ENCODE peak calls at places on chromosomes 4 and X, in eight cellular contexts. X is heart left ventricle; E is HFFc6; Y is iPS-NIHi11; C is activated CD8-positive, alpha-beta memory T cell treated with anti-CD3 and anti-CD28 coated beads for 4 hours; L is GM12891; S is D341Med; N is HAP-1. R is an unnamed sample.

GRCh38 chr4:141459020-141459419 is 177.4 kb upstream of the IL15 start:
- DNase-seq in L (no peak), S (no peak), X (no peak), E (no peak), C (no peak), N (no peak), Y (no peak), R (no peak)

GRCh38 chr4:88040707-88041106 is 33.3 kb downstream of the PKD2 start:
- DNase-seq in X (no peak), S (no peak), E (no peak), Y (no peak), C (no peak), L (no peak), N (no peak), R (no peak)

GRCh38 chrX:75546724-75547123 is 23.9 kb upstream of the ZDHHC15 start:
- DNase-seq in X (no peak), E (no peak), N (no peak), C (no peak), Y (no peak), L (no peak), S (no peak), R (no peak)

GRCh38 chr4:4761128-4761991 is 98.1 kb upstream of the MSX1 start:
- DNase-seq in L (no peak), S (peak), C (no peak), E (no peak), Y (peak), X (no peak), N (peak), R (no peak)

GRCh38 chr4:38891051-38891738 is 23.6 kb downstream of the FAM114A1 start:
- DNase-seq in S (no peak), N (no peak), L (no peak), Y (no peak), X (no peak), E (no peak), C (no peak), R (no peak)

GRCh38 chr4:36551697-36552214 is 270.3 kb downstream of the DTHD1 start:
- DNase-seq in L (no peak), S (no peak), N (no peak), E (no peak), C (no peak), X (no peak), Y (no peak), R (no peak)

GRCh38 chrX:70354726-70355125 is 64.8 kb downstream of the KIF4A start:
- DNase-seq in Y (no peak), L (no peak), X (no peak), S (no peak), E (no peak), C (no peak), N (no peak), R (no peak)

GRCh38 chrX:13101439-13102139 is 57.2 kb upstream of the FAM9C start:
- DNase-seq in E (peak), X (peak), C (no peak), L (no peak), N (peak), S (no peak), Y (peak), R (no peak)

GRCh38 chrX:116238093-116238492 is 67.5 kb downstream of the AGTR2 start:
- DNase-seq in E (no peak), X (no peak), L (no peak), S (no peak), Y (no peak), C (no peak), N (no peak), R (no peak)

GRCh38 chr4:139628184-139629012 is 37.2 kb upstream of the MGST2 start:
- DNase-seq in C (no peak), X (no peak), N (no peak), S (peak), L (no peak), Y (peak), E (no peak), R (no peak)

GRCh38 chr4:11623726-11624037 is 195.0 kb upstream of the HS3ST1 start:
- DNase-seq in S (no peak), X (no peak), C (no peak), L (no peak), E (no peak), N (no peak), Y (peak), R (peak)

GRCh38 chr4:6869944-6870343 is 39.7 kb upstream of the TBC1D14 start:
- DNase-seq in L (no peak), Y (no peak), S (no peak), N (no peak), C (no peak), E (no peak), X (peak), R (no peak)